ENCODE peak calls at places on chromosomes 5 and 9, in four cellular contexts. Z is HepG2, C is K562, K is IMR-90. A is an unnamed sample.

GRCh38 chr5:87184544-87184943 is 83.1 kb upstream of the RASA1 start:
- DNase-seq in K (no peak), Z (no peak), C (peak; percentile 2), A (no peak)

GRCh38 chr5:157568717-157569116 is 6.9 kb downstream of the ADAM19 start:
- DNase-seq in K (no peak), C (no peak), Z (no peak), A (no peak)

GRCh38 chr5:73945505-73945904 is 319.5 kb downstream of the ARHGEF28 start:
- DNase-seq in Z (no peak), C (peak; percentile 40), K (no peak), A (no peak)

GRCh38 chr5:16464664-16465543 is 696 bp downstream of the ZNF622 start:
- DNase-seq in K (no peak), C (peak; percentile 32), Z (no peak), A (no peak)

GRCh38 chr5:81994679-81995078 is 22.9 kb downstream of the ATG10 start:
- DNase-seq in Z (no peak), K (peak; percentile 17), C (no peak), A (no peak)

GRCh38 chr5:87210076-87210475 is 57.6 kb upstream of the RASA1 start:
- DNase-seq in K (peak; percentile 65), Z (no peak), C (no peak), A (no peak)

GRCh38 chr9:72443855-72444254 is 77.6 kb upstream of the TMC1 start:
- DNase-seq in Z (no peak), C (no peak), K (no peak), A (peak; percentile 38)

GRCh38 chr5:168327994-168328393 is 36.5 kb downstream of the WWC1 start:
- DNase-seq in K (peak; percentile 63), Z (no peak), C (no peak), A (no peak)

GRCh38 chr5:37015795-37016666 is 139.5 kb downstream of the NIPBL start:
- DNase-seq in Z (no peak), K (peak; percentile 53), C (no peak), A (no peak)

GRCh38 chr5:33369470-33370134 is 71.2 kb upstream of the TARS1 start:
- DNase-seq in K (peak; percentile 52), Z (no peak), C (no peak), A (no peak)

GRCh38 chr9:23717505-23717904 is 108.5 kb downstream of the ELAVL2 start:
- DNase-seq in C (no peak), Z (no peak), K (no peak), A (no peak)

GRCh38 chr9:23725279-23725946 is 100.6 kb downstream of the ELAVL2 start:
- DNase-seq in Z (no peak), K (no peak), C (no peak), A (no peak)

GRCh38 chr9:23723672-23724071 is 102.4 kb downstream of the ELAVL2 start:
- DNase-seq in K (no peak), Z (no peak), C (no peak), A (no peak)

GRCh38 chr9:23721466-23721865 is 104.6 kb downstream of the ELAVL2 start:
- DNase-seq in C (no peak), Z (no peak), K (no peak), A (no peak)
- TF ChIP-seq MAZ in C (no peak), Z (no peak), K (no peak), A (no peak)

DNA sequence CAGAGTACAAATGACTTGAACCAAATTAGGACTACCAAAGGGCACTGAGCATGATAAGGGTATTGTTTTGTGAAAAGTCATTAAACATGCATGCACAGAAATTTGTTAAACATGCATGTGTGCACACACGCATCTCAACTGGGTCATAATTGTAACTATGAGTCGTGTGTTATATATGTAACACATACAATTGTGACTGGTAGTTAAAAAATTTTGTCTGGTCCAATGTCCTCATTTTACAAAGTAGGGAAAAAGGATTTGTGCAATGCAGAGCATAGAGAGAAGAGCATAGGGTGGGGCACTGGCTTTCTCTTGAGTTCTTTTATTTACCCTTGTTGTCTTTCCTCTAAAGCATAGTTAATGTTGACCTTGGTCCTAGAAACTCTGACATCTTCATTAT is 19.3 kb upstream of the IGFBPL1 start:
- DNase-seq in C (no peak), Z (no peak), K (no peak), A (no peak)
- TF ChIP-seq MAZ in C (no peak), Z (no peak), K (no peak), A (no peak)

DNA sequence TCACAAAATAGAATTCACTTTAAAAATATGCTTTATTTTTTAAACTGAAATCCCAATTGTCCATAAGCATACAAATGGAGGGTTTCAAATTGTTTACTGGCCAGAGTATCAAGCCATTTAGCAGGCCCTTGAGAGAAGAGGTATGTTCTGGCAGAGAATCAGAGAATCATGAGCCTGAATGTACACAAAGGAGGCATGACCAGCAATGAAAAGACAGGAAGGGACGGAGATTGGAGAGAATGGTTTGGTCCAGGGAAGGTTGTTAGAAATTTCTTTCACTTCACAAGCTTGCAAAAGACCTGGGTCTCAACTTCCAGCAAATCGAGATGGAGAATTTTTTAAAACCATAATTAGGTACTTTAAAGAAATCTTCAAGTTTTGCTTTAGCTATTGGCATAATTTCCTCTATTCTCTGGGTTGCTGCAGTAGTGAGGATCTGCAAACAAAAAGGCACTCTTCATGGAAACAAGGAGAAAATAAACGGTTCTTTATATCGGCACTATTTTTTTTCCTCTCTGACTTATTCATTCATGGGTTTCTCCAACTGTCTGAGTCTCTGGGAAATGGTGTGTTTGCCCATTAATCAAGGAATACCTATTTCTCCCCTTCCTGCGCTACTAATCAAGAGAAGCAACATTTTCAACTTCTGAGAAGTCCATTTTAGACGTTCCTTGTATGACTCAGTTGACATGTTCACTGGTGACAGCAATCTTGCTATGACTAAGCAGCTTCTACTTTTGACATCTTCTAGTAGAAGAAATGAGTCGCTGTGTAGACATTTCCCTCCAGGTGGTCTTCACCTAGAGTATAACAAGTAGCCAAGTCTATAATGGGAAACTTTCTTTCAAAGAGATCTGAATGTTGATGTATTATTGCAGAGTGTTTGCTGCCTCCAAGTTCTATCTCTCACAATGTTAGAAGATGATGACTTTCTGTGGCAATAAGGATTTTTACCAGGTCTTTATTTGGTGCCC is 23.1 kb upstream of the ERCC6L2 start:
- DNase-seq in Z (no peak), C (peak; percentile 61), K (peak; percentile 87), A (peak; percentile 10)
- TF ChIP-seq MAZ in Z (no peak), C (no peak), K (no peak), A (no peak)

GRCh38 chr9:122827759-122828090 is 663 bp downstream of the PDCL start:
- DNase-seq in Z (no peak), C (peak; percentile 37), K (peak; percentile 42), A (peak; percentile 24)
- TF ChIP-seq MAZ in Z (no peak), C (no peak), K (no peak), A (no peak)

GRCh38 chr9:4196376-4196775 is 103.5 kb downstream of the GLIS3 start:
- DNase-seq in Z (no peak), K (peak; percentile 28), C (no peak), A (no peak)

GRCh38 chr9:4195285-4195684 is 104.6 kb downstream of the GLIS3 start:
- DNase-seq in Z (no peak), K (no peak), C (no peak), A (no peak)

GRCh38 chr9:4193391-4193790 is 106.5 kb downstream of the GLIS3 start:
- DNase-seq in K (no peak), Z (no peak), C (no peak), A (no peak)

GRCh38 chr9:4196886-4197285 is 103.0 kb downstream of the GLIS3 start:
- DNase-seq in K (no peak), Z (no peak), C (no peak), A (no peak)

GRCh38 chr9:4197548-4197947 is 102.3 kb downstream of the GLIS3 start:
- DNase-seq in C (peak; percentile 16), K (no peak), Z (peak; percentile 3), A (no peak)
- TF ChIP-seq MAZ in C (no peak), K (no peak), Z (no peak), A (no peak)

A was measured in A549.